ENCODE peak calls at places on chromosomes 5 and 9, in nine cellular contexts. I is neural progenitor cell, N is fibroblast of the aortic adventitia, F is posterior cingulate gyrus, K is AG08396, T is NCI-H1105, D is activated T-cell treated with anti-CD3 and anti-CD28 coated beads for 48 hours, H is M059J, S is Calu3. X is an unnamed sample.

GRCh38 chr9:33143241-33143642 is 23.9 kb downstream of the B4GALT1 start:
- DNase-seq in I (no peak), N (peak), F (no peak), K (no peak), T (no peak), D (no peak), H (peak), S (no peak), X (no peak)

GRCh38 chr9:68678430-68678829 is 26.6 kb upstream of the PIP5K1B start:
- DNase-seq in I (peak), N (no peak), F (no peak), K (no peak), T (no peak), D (no peak), H (no peak), S (peak), X (peak)

GRCh38 chr5:134438641-134439621 is 27.2 kb upstream of the CDKN2AIPNL start:
- DNase-seq in I (no peak), N (peak), F (no peak), K (peak), T (peak), D (no peak), H (peak), S (peak), X (no peak)

GRCh38 chr5:67528953-67529352 is 332.4 kb upstream of the CD180 start:
- DNase-seq in I (no peak), N (no peak), F (no peak), K (no peak), T (no peak), D (no peak), H (no peak), S (no peak), X (no peak)

GRCh38 chr9:121763131-121763530 is 111.7 kb downstream of the DAB2IP start:
- DNase-seq in I (no peak), N (no peak), F (no peak), K (no peak), T (no peak), D (no peak), H (no peak), S (no peak), X (no peak)

GRCh38 chr9:68685213-68685612 is 19.8 kb upstream of the PIP5K1B start:
- DNase-seq in I (no peak), N (no peak), F (no peak), K (no peak), T (no peak), D (no peak), H (no peak), S (no peak), X (no peak)

GRCh38 chr9:137984005-137984404 is 106.4 kb downstream of the CACNA1B start:
- DNase-seq in I (no peak), N (no peak), F (no peak), K (no peak), T (no peak), D (no peak), H (no peak), S (no peak), X (no peak)

GRCh38 chr5:142838845-142839244 is 68.7 kb downstream of the ARHGAP26 start:
- DNase-seq in I (no peak), N (no peak), F (no peak), K (no peak), T (no peak), D (no peak), H (no peak), S (no peak), X (no peak)

GRCh38 chr9:35522725-35523124 is 32.8 kb downstream of the RUSC2 start:
- DNase-seq in I (no peak), N (no peak), F (no peak), K (no peak), T (no peak), D (no peak), H (no peak), S (no peak), X (no peak)

GRCh38 chr5:145887976-145888574 is 15.3 kb upstream of the GRXCR2 start:
- DNase-seq in I (peak), N (peak), F (no peak), K (peak), T (no peak), D (no peak), H (peak), S (peak), X (peak)

X was measured in HCT116.